ENCODE peak calls at places on chromosomes 16 and 17, in nine cellular contexts. H, K, X, Y, C, T, R, N and O are unnamed samples.

GRCh38 chr17:6713130-6713917 is at the start of gene SLC13A5:
- DNase-seq in C (peak; percentile 86), Y (no peak), H (no peak), N (no peak), K (peak; percentile 59), T (peak; percentile 19), X (no peak), R (no peak), O (no peak)

GRCh38 chr16:83931556-83931955 is 21.5 kb upstream of the OSGIN1 start:
- DNase-seq in K (no peak), N (no peak), X (no peak), H (no peak), T (no peak), R (no peak), C (no peak), Y (no peak), O (no peak)

GRCh38 chr17:40485851-40486512 is 15.4 kb downstream of the TNS4 start:
- DNase-seq in C (no peak), H (peak; percentile 98), K (no peak), Y (no peak), T (no peak), X (no peak), N (peak; percentile 63), R (peak; percentile 98), O (peak; percentile 100)

GRCh38 chr17:38748329-38749221 is at the start of gene PCGF2:
- DNase-seq in R (peak; percentile 50), N (peak; percentile 86), T (peak; percentile 82), C (peak; percentile 98), H (peak; percentile 78), X (peak; percentile 84), Y (peak; percentile 94), K (peak; percentile 74), O (peak; percentile 89)

GRCh38 chr16:27634781-27635180 is 84.8 kb downstream of the KATNIP start:
- DNase-seq in T (no peak), H (no peak), C (no peak), N (no peak), K (no peak), X (no peak), R (no peak), Y (no peak), O (peak; percentile 61)

GRCh38 chr16:9308300-9309209 is 217.1 kb downstream of the HAPSTR1 start:
- DNase-seq in N (no peak), K (no peak), H (no peak), X (peak; percentile 51), R (no peak), C (peak; percentile 7), T (no peak), Y (no peak), O (no peak)

GRCh38 chr17:46097497-46097896 is 95.7 kb downstream of the KANSL1 start:
- DNase-seq in N (no peak), H (peak; percentile 38), R (no peak), Y (no peak), C (no peak), X (no peak), K (no peak), T (no peak), O (peak; percentile 28)

GRCh38 chr17:65388911-65389310 is 172.5 kb downstream of the AXIN2 start:
- DNase-seq in N (no peak), R (no peak), C (no peak), Y (no peak), K (no peak), H (no peak), T (no peak), X (no peak), O (no peak)

GRCh38 chr17:37391146-37391545 is 15.4 kb downstream of the C17orf78 start:
- DNase-seq in N (no peak), C (no peak), K (no peak), T (no peak), H (no peak), Y (no peak), X (no peak), R (peak; percentile 26), O (peak; percentile 67)